ENCODE peak calls at places on chromosomes 2 and 18, in four cellular contexts. Q is esophagus squamous epithelium, V is fibroblast of lung, Z is cardiac fibroblast. M is an unnamed sample.

GRCh38 chr2:173264603-173265366 is 89.9 kb upstream of the CDCA7 start:
- DNase-seq in Q (peak), Z (no peak), V (no peak), M (no peak)

GRCh38 chr2:137229834-137230233 is 464.5 kb downstream of the THSD7B start:
- DNase-seq in Q (no peak), V (no peak), Z (peak), M (no peak)

GRCh38 chr18:24656044-24656443 is 195.6 kb downstream of the HRH4 start:
- DNase-seq in Q (no peak), Z (no peak), V (no peak), M (no peak)

GRCh38 chr18:23721711-23722479 is 32.6 kb downstream of the LAMA3 start:
- DNase-seq in Z (no peak), Q (no peak), V (peak), M (no peak)

GRCh38 chr2:74876081-74876886 is 42.4 kb downstream of the HK2 start:
- DNase-seq in Q (no peak), V (peak), Z (peak), M (no peak)

GRCh38 chr18:48929951-48930713 is 20.6 kb downstream of the SMAD7 start:
- DNase-seq in V (peak), Q (no peak), Z (peak), M (peak)

GRCh38 chr2:146661494-146662096 is 1183.2 kb upstream of the ACVR2A start:
- DNase-seq in V (peak), Q (no peak), Z (peak), M (peak)

GRCh38 chr2:201837391-201837790 is 31.1 kb downstream of the CDK15 start:
- DNase-seq in Q (no peak), Z (no peak), V (no peak), M (no peak)

GRCh38 chr2:189836644-189837043 is 52.4 kb downstream of the PMS1 start:
- DNase-seq in V (peak), Q (no peak), Z (peak), M (peak)

GRCh38 chr2:182858671-182859070 is 7.8 kb downstream of the FRZB start:
- DNase-seq in Z (no peak), V (peak), Q (no peak), M (peak)

GRCh38 chr18:41870191-41870590 is 84.8 kb upstream of the PIK3C3 start:
- DNase-seq in Q (no peak), Z (no peak), V (no peak), M (no peak)

GRCh38 chr2:29311458-29311857 is 196.2 kb downstream of the CLIP4 start:
- DNase-seq in Z (no peak), V (no peak), Q (no peak), M (no peak)

GRCh38 chr2:23425886-23426283 is 40.9 kb downstream of the KLHL29 start:
- DNase-seq in V (peak), Z (peak), Q (no peak), M (peak)

GRCh38 chr2:238260879-238261278 is 21.0 kb upstream of the HES6 start:
- DNase-seq in Q (no peak), Z (no peak), V (peak), M (peak)

GRCh38 chr2:128160616-128161275 is 69.7 kb downstream of the UGGT1 start:
- DNase-seq in Z (no peak), Q (no peak), V (no peak), M (no peak)

GRCh38 chr2:227365833-227366232 is 13.3 kb downstream of the TM4SF20 start:
- DNase-seq in V (peak), Z (no peak), Q (no peak), M (no peak)

GRCh38 chr2:219017166-219017931 is 24.0 kb downstream of the CFAP65 start:
- DNase-seq in Z (no peak), V (no peak), Q (no peak), M (no peak)

GRCh38 chr18:11320981-11321380 is 171.6 kb upstream of the PIEZO2 start:
- DNase-seq in Q (no peak), Z (peak), V (peak), M (peak)

GRCh38 chr2:226837787-226838603 is 2.1 kb downstream of the RHBDD1 start:
- DNase-seq in V (no peak), Q (no peak), Z (no peak), M (no peak)

GRCh38 chr2:18247282-18248110 is 313.0 kb downstream of the RDH14 start:
- DNase-seq in V (peak), Z (no peak), Q (no peak), M (peak)

GRCh38 chr2:105575626-105576025 is 169.1 kb upstream of the NCK2 start:
- DNase-seq in V (no peak), Q (no peak), Z (no peak), M (no peak)

GRCh38 chr18:26579941-26580618 is 31.7 kb upstream of the KCTD1 start:
- DNase-seq in Z (peak), Q (no peak), V (peak), M (peak)

GRCh38 chr2:104487381-104487780 is 366.5 kb upstream of the POU3F3 start:
- DNase-seq in Z (no peak), Q (no peak), V (peak), M (peak)

GRCh38 chr18:23115683-23116096 is 19.6 kb upstream of the CABLES1 start:
- DNase-seq in Q (no peak), V (peak), Z (peak), M (peak)

GRCh38 chr18:35968278-35968880 is 4.1 kb upstream of the RMP24 start:
- DNase-seq in V (no peak), Z (no peak), Q (no peak), M (no peak)

GRCh38 chr2:222318026-222318711 is 19.4 kb upstream of the PAX3 start:
- DNase-seq in Z (peak), V (peak), Q (no peak), M (peak)

GRCh38 chr18:45957100-45957499 is 10.0 kb downstream of the EPG5 start:
- DNase-seq in V (peak), Q (no peak), Z (peak), M (peak)

GRCh38 chr2:147449323-147450080 is 395.3 kb upstream of the ACVR2A start:
- DNase-seq in V (peak), Q (no peak), Z (no peak), M (peak)

GRCh38 chr2:67612576-67612981 is 215.4 kb downstream of the ETAA1 start:
- DNase-seq in V (no peak), Z (peak), Q (no peak), M (no peak)

GRCh38 chr2:108594132-108594981 is 60.1 kb downstream of the LIMS1 start:
- DNase-seq in V (peak), Z (peak), Q (no peak), M (peak)

GRCh38 chr18:35106013-35106844 is 65.0 kb downstream of the MAPRE2 start:
- DNase-seq in Q (no peak), V (no peak), Z (no peak), M (no peak)

GRCh38 chr2:38178556-38179419 is 102.8 kb upstream of the CYP1B1 start:
- DNase-seq in Z (peak), V (peak), Q (no peak), M (peak)

GRCh38 chr2:239894276-239894675 is 130.9 kb downstream of the NDUFA10 start:
- DNase-seq in Q (no peak), V (no peak), Z (no peak), M (no peak)

GRCh38 chr18:28581503-28582169 is 404.7 kb upstream of the CDH2 start:
- DNase-seq in Q (no peak), V (peak), Z (peak), M (peak)

GRCh38 chr2:28751956-28752607 is 452 bp downstream of the PPP1CB start:
- DNase-seq in V (no peak), Q (peak), Z (no peak), M (no peak)

GRCh38 chr2:238866656-238867277 is 18.9 kb downstream of the TWIST2 start:
- DNase-seq in V (no peak), Q (no peak), Z (no peak), M (no peak)

GRCh38 chr2:235264121-235264493 is 229.7 kb upstream of the AGAP1 start:
- DNase-seq in Z (no peak), V (no peak), Q (no peak), M (no peak)
- H3K4me3 ChIP-seq in Z (no peak), V (no peak), Q (no peak), M (no peak)

DNA sequence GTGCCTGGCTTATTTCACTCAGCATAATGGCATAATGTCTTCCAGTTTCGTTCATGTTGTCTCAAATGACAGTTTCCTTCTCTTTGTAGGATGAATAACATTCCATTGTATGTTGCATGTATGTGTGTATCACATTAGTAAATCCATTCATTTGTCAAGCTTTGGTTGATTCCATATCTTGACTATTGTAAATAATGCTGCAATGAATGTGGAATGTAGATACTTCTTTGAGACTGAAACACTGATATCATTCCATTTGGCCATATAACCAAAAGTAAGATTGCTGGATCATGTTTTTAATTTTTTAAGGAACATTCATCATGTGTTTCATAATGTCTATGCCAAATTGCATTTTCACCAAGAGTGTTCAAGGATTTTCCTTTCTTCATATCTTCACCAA is 1711.4 kb upstream of the PIK3C3 start:
- DNase-seq in V (peak), Q (no peak), Z (no peak), M (peak)
- TF ChIP-seq CTCF in V (no peak), Q (no peak), Z (no peak), M (no peak)

GRCh38 chr2:16621348-16621747 is 44.3 kb downstream of the CYRIA start:
- DNase-seq in Q (no peak), Z (peak), V (peak), M (peak)

GRCh38 chr2:16623564-16624418 is 41.8 kb downstream of the CYRIA start:
- DNase-seq in Z (no peak), V (no peak), Q (no peak), M (no peak)

GRCh38 chr2:16624419-16624745 is 41.3 kb downstream of the CYRIA start:
- DNase-seq in Q (no peak), Z (no peak), V (no peak), M (no peak)

GRCh38 chr2:16622399-16622968 is 43.1 kb downstream of the CYRIA start:
- DNase-seq in V (peak), Z (peak), Q (no peak), M (peak)

DNA sequence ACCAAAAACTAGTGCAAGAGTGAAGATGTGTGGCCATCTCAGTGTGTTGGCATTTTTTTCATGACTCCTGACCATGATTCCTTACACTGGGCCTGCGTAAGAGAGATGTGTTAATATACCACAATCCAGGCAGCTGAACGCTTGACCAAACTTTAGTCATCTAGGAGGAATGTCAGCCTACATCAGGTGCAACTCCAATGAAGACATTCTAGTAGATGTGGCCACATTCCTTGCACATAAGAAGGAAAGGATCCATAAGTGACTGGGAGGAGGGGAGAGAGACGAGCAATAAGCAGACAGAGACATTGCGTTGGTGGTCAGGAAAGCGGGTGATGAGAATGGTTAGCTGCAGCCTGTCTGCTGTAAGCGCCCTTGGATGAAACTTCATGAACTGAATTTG is 42.6 kb downstream of the CYRIA start:
- DNase-seq in Z (peak), Q (no peak), V (peak), M (peak)
- H3K4me3 ChIP-seq in Z (no peak), Q (no peak), V (no peak), M (no peak)

GRCh38 chr2:56009758-56010534 is 86.4 kb upstream of the EFEMP1 start:
- DNase-seq in Z (peak), V (peak), Q (no peak), M (peak)
- TF ChIP-seq CTCF in Z (peak), V (peak), Q (peak), M (peak)

DNA sequence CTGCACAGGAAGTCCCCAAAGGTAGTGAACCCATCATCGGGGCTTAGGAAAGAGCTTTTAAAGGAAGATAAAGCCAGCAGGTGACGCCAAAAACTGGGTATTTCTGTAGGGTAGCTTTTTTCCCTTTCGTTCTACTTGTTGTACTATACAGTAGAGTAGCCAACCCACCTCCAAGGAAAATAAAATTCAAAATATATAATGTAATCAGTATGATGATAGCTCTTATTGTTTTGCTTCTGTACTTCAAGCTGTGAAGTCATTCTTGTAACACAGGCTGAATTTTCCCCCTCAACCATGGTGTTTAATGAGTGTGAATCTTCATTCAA is 112.1 kb downstream of the FAM210A start:
- DNase-seq in Q (no peak), Z (no peak), V (no peak), M (no peak)
- H3K4me3 ChIP-seq in Q (no peak), Z (no peak), V (no peak), M (no peak)

DNA sequence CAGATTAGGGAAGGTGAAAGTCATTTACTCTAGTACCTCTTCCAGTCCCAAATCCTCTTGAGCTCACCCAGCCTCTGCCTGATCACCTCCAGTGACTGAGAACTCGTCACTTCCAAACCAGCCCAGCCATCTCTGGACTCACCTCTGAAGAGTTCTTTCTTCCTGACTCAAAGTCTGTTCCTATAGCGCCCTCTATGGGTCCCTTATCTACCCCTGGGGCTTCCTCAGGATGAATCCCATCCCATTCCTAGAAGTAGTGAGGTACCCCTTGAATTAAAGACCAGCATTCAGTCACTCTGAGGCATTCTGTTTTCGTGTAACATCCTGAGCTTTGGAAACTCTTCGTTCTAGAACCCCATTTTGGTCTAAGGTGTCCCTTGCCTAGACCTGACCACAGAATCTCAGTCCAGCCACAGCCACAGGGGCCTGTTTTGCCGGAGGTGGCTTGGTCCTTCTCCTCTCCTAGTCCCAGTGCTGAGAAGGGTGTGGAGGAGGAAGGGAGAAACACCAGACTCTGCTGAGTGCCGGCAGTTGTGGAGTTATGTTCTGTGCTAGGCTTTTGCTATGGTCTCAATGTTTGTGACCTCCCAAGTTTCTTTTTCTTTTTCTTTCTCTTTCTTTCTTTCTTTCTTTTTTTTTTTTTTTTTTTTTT is 32.7 kb downstream of the SIX3 start:
- DNase-seq in Z (peak), Q (no peak), V (peak), M (no peak)
- TF ChIP-seq CTCF in Z (peak), Q (peak), V (peak), M (peak)

DNA sequence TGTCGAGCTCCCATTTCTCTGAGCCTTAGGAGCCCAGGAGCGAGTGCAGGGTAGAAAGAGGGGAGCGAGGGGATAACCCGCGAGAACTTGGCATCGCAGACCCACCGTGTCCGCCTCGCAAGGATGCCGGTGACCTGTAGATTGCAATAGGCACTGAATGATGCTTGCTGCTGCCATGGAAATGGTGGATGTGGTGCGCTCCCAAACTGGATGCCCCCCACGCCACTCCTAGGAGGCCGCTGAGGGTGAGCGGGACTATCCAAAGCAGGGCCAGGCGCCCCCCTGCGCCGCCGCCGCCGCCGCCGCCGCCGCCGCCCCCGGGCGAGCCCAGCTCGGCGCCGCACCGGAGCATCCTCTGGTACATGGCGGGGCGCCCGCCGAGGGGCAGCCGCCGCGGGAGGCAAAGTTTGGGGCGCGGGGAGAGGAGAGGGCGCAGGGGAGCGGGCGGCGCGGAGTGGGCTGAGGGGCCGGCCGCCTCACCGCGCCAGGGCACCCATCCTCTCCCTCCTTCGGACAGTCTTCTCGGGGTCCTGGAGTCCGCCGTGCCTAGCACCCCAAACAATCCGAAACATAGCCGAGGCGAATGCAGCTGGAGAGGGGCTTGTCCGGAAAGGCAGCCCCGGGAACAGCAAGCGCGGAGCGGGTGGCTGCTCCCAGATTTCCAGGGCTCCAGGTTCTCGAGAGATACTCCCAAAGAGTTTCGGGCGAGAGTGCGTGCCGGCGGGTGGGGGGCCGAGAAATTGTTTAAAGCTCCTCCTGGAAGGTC is 685.2 kb downstream of the NRXN1 start:
- DNase-seq in V (no peak), Z (no peak), Q (no peak), M (no peak)
- H3K4me3 ChIP-seq in V (no peak), Z (no peak), Q (no peak), M (peak)

DNA sequence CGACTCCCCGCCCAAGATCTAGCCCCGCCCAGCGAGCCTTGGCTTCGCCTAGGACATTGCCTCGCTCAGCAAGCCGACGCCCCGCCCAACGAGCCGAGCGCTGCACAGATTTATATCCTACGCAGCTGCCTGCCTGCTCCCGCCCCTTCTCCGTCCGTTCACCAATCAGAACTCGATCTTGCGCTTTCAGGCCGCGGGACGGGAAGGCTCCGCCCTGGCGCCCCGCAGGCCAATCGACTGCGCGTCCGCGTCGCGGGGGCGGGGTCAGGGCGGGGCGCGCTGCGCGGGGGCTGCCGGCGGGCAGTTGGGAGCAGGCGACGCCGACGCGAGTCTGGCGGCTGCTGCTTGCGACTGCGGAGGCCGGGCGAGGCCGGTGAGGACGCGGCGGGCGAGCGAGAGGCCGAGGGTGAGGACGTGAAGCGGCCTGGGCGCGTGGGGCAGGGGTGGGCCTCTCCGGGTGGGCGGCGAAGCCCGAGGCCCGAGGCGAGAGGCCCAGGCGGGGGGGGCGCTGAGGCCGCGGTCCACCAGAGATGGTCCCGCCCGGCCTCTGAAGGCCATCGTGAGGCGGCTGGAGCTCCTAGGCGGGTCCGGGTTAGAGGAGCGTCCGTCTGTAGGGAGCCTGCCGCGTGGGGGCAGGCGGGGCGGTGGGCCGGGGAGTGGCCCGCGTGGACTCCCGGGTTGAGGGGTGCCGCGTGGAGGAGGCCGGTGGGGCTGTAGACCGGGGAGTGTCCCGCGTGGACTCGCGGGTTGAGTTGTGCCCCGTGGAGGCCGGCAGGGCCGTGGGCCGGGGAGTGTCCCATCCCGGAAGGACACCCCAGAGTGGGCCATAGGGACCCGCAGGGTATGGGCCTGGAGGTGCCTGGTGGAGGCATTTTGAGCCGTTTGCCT is at the start of gene FARP2:
- DNase-seq in V (peak), Z (peak), Q (peak), M (peak)
- TF ChIP-seq CTCF in V (no peak), Z (no peak), Q (no peak), M (no peak)

M was measured in astrocyte.